ENCODE peak calls at places on chromosomes 7 and 10, in five cellular contexts. One of them, this sample, is unnamed.

GRCh38 chr10:91051834-91052233 is 130.9 kb upstream of the ANKRD1 start:
- DNase-seq in psoas muscle: no peak
- DNase-seq in nucleus accumbens: no peak
- DNase-seq in effector memory CD8-positive, alpha-beta T cell: no peak
- DNase-seq in RCC 7860: no peak
- DNase-seq in this sample: peak

GRCh38 chr7:116446179-116446855 is 53.2 kb upstream of the CAV2 start:
- DNase-seq in psoas muscle: no peak
- DNase-seq in nucleus accumbens: no peak
- DNase-seq in effector memory CD8-positive, alpha-beta T cell: no peak
- DNase-seq in RCC 7860: no peak
- DNase-seq in this sample: no peak

GRCh38 chr7:43758029-43758860 is at the start of gene BLVRA:
- DNase-seq in psoas muscle: peak
- DNase-seq in nucleus accumbens: no peak
- DNase-seq in effector memory CD8-positive, alpha-beta T cell: peak
- DNase-seq in RCC 7860: no peak
- DNase-seq in this sample: peak

GRCh38 chr10:75189266-75190096 is 21.1 kb upstream of the VDAC2 start:
- DNase-seq in psoas muscle: no peak
- DNase-seq in nucleus accumbens: no peak
- DNase-seq in effector memory CD8-positive, alpha-beta T cell: no peak
- DNase-seq in RCC 7860: no peak
- DNase-seq in this sample: no peak

GRCh38 chr7:17144313-17144712 is 154.1 kb upstream of the AHR start:
- DNase-seq in psoas muscle: no peak
- DNase-seq in nucleus accumbens: no peak
- DNase-seq in effector memory CD8-positive, alpha-beta T cell: peak
- DNase-seq in RCC 7860: peak
- DNase-seq in this sample: no peak

GRCh38 chr7:35802649-35803048 is 1.8 kb downstream of the SEPTIN7 start:
- DNase-seq in psoas muscle: no peak
- DNase-seq in nucleus accumbens: no peak
- DNase-seq in effector memory CD8-positive, alpha-beta T cell: no peak
- DNase-seq in RCC 7860: no peak
- DNase-seq in this sample: no peak

GRCh38 chr7:105578496-105578895 is 2.8 kb downstream of the EFCAB10 start:
- DNase-seq in psoas muscle: no peak
- DNase-seq in nucleus accumbens: no peak
- DNase-seq in effector memory CD8-positive, alpha-beta T cell: no peak
- DNase-seq in RCC 7860: no peak
- DNase-seq in this sample: no peak

GRCh38 chr7:151856516-151856915 is 20.4 kb downstream of the PRKAG2 start:
- DNase-seq in psoas muscle: peak
- DNase-seq in nucleus accumbens: no peak
- DNase-seq in effector memory CD8-positive, alpha-beta T cell: no peak
- DNase-seq in RCC 7860: no peak
- DNase-seq in this sample: no peak

GRCh38 chr10:102645388-102645740 is 1.1 kb downstream of the TRIM8 start:
- DNase-seq in psoas muscle: peak
- DNase-seq in nucleus accumbens: peak
- DNase-seq in effector memory CD8-positive, alpha-beta T cell: no peak
- DNase-seq in RCC 7860: peak
- DNase-seq in this sample: peak

GRCh38 chr10:63434866-63435854 is 30.6 kb downstream of the JMJD1C start:
- DNase-seq in psoas muscle: no peak
- DNase-seq in nucleus accumbens: no peak
- DNase-seq in effector memory CD8-positive, alpha-beta T cell: no peak
- DNase-seq in RCC 7860: no peak
- DNase-seq in this sample: no peak

GRCh38 chr7:158527038-158527437 is 60.6 kb downstream of the PTPRN2 start:
- DNase-seq in psoas muscle: peak
- DNase-seq in nucleus accumbens: no peak
- DNase-seq in effector memory CD8-positive, alpha-beta T cell: no peak
- DNase-seq in RCC 7860: no peak
- DNase-seq in this sample: no peak

GRCh38 chr10:100562806-100563293 is 27.1 kb downstream of the HIF1AN start:
- DNase-seq in psoas muscle: no peak
- DNase-seq in nucleus accumbens: no peak
- DNase-seq in effector memory CD8-positive, alpha-beta T cell: no peak
- DNase-seq in RCC 7860: no peak
- DNase-seq in this sample: peak

GRCh38 chr10:117720931-117721826 is 178.6 kb downstream of the EMX2 start:
- DNase-seq in psoas muscle: no peak
- DNase-seq in nucleus accumbens: no peak
- DNase-seq in effector memory CD8-positive, alpha-beta T cell: no peak
- DNase-seq in RCC 7860: no peak
- DNase-seq in this sample: no peak

GRCh38 chr7:1934017-1934416 is 263.9 kb downstream of the ELFN1 start:
- DNase-seq in psoas muscle: no peak
- DNase-seq in nucleus accumbens: no peak
- DNase-seq in effector memory CD8-positive, alpha-beta T cell: no peak
- DNase-seq in RCC 7860: no peak
- DNase-seq in this sample: no peak

GRCh38 chr7:10824154-10824553 is 149.5 kb upstream of the PHF14 start:
- DNase-seq in psoas muscle: no peak
- DNase-seq in nucleus accumbens: no peak
- DNase-seq in effector memory CD8-positive, alpha-beta T cell: no peak
- DNase-seq in RCC 7860: no peak
- DNase-seq in this sample: no peak

GRCh38 chr7:143012409-143012808 is 14.5 kb downstream of the OR9A2 start:
- DNase-seq in psoas muscle: no peak
- DNase-seq in nucleus accumbens: no peak
- DNase-seq in effector memory CD8-positive, alpha-beta T cell: no peak
- DNase-seq in RCC 7860: no peak
- DNase-seq in this sample: no peak

GRCh38 chr10:62819521-62819920 is 3.4 kb upstream of the EGR2 start:
- DNase-seq in psoas muscle: no peak
- DNase-seq in nucleus accumbens: no peak
- DNase-seq in effector memory CD8-positive, alpha-beta T cell: no peak
- DNase-seq in RCC 7860: no peak
- DNase-seq in this sample: no peak

GRCh38 chr10:1571587-1572237 is 165.6 kb downstream of the ADARB2 start:
- DNase-seq in psoas muscle: no peak
- DNase-seq in nucleus accumbens: no peak
- DNase-seq in effector memory CD8-positive, alpha-beta T cell: no peak
- DNase-seq in RCC 7860: no peak
- DNase-seq in this sample: no peak

GRCh38 chr7:101817930-101818698 is 688 bp downstream of the CUX1 start:
- DNase-seq in psoas muscle: no peak
- DNase-seq in nucleus accumbens: no peak
- DNase-seq in effector memory CD8-positive, alpha-beta T cell: no peak
- DNase-seq in RCC 7860: no peak
- DNase-seq in this sample: no peak

GRCh38 chr7:45325378-45325777 is 167.8 kb downstream of the RAMP3 start:
- DNase-seq in psoas muscle: no peak
- DNase-seq in nucleus accumbens: no peak
- DNase-seq in effector memory CD8-positive, alpha-beta T cell: no peak
- DNase-seq in RCC 7860: no peak
- DNase-seq in this sample: no peak

GRCh38 chr10:47363781-47364180 is 15.6 kb downstream of the RBP3 start:
- DNase-seq in psoas muscle: peak
- DNase-seq in nucleus accumbens: no peak
- DNase-seq in effector memory CD8-positive, alpha-beta T cell: no peak
- DNase-seq in RCC 7860: no peak
- DNase-seq in this sample: no peak

GRCh38 chr10:100654835-100655759 is 90.3 kb upstream of the PAX2 start:
- DNase-seq in psoas muscle: no peak
- DNase-seq in nucleus accumbens: no peak
- DNase-seq in effector memory CD8-positive, alpha-beta T cell: no peak
- DNase-seq in RCC 7860: no peak
- DNase-seq in this sample: no peak

GRCh38 chr10:97673736-97674525 is 13.1 kb downstream of the AVPI1 start:
- DNase-seq in psoas muscle: no peak
- DNase-seq in nucleus accumbens: peak
- DNase-seq in effector memory CD8-positive, alpha-beta T cell: no peak
- DNase-seq in RCC 7860: peak
- DNase-seq in this sample: peak

GRCh38 chr7:22860784-22861482 is 38.3 kb upstream of the TOMM7 start:
- DNase-seq in psoas muscle: no peak
- DNase-seq in nucleus accumbens: no peak
- DNase-seq in effector memory CD8-positive, alpha-beta T cell: peak
- DNase-seq in RCC 7860: no peak
- DNase-seq in this sample: no peak

GRCh38 chr10:54009672-54010071 is 791.4 kb downstream of the PCDH15 start:
- DNase-seq in psoas muscle: no peak
- DNase-seq in nucleus accumbens: no peak
- DNase-seq in effector memory CD8-positive, alpha-beta T cell: no peak
- DNase-seq in RCC 7860: no peak
- DNase-seq in this sample: no peak

GRCh38 chr7:100407285-100408180 is 21.0 kb downstream of the ZCWPW1 start:
- DNase-seq in psoas muscle: no peak
- DNase-seq in nucleus accumbens: no peak
- DNase-seq in effector memory CD8-positive, alpha-beta T cell: peak
- DNase-seq in RCC 7860: peak
- DNase-seq in this sample: no peak

GRCh38 chr7:113404245-113404644 is 285.9 kb upstream of the SMIM30 start:
- DNase-seq in psoas muscle: no peak
- DNase-seq in nucleus accumbens: no peak
- DNase-seq in effector memory CD8-positive, alpha-beta T cell: no peak
- DNase-seq in RCC 7860: no peak
- DNase-seq in this sample: no peak

GRCh38 chr7:127566242-127566641 is 19.2 kb downstream of the GCC1 start:
- DNase-seq in psoas muscle: no peak
- DNase-seq in nucleus accumbens: no peak
- DNase-seq in effector memory CD8-positive, alpha-beta T cell: no peak
- DNase-seq in RCC 7860: no peak
- DNase-seq in this sample: no peak

GRCh38 chr10:118721005-118721876 is 33.5 kb downstream of the CACUL1 start:
- DNase-seq in psoas muscle: no peak
- DNase-seq in nucleus accumbens: no peak
- DNase-seq in effector memory CD8-positive, alpha-beta T cell: peak
- DNase-seq in RCC 7860: peak
- DNase-seq in this sample: no peak

This sample was measured in occipital lobe.